ENCODE peak calls at places on chromosomes 7 and 10, in nine cellular contexts. One of them, this sample, is unnamed.
A peak's percentile ranks its signal among the peaks of the same experiment; 100 is the strongest.

GRCh38 chr10:24054421-24054820 is 154.5 kb upstream of the KIAA1217 start:
- DNase-seq in NCI-H1417: no peak
- DNase-seq in NCI-H226: no peak
- DNase-seq in lung: no peak
- DNase-seq in Calu3: no peak
- DNase-seq in stimulated activated CD4-positive, alpha-beta T cell treated with anti-CD3 and anti-CD28 coated beads, TNF-alpha, amount 100 ng/mL, for 4 hours: no peak
- DNase-seq in posterior vena cava: no peak
- DNase-seq in anterior cingulate cortex: no peak
- DNase-seq in colonic mucosa: no peak
- DNase-seq in this sample: no peak

GRCh38 chr10:133166828-133167692 is 7.0 kb downstream of the KNDC1 start:
- DNase-seq in Calu3: no peak
- DNase-seq in stimulated activated CD4-positive, alpha-beta T cell treated with anti-CD3 and anti-CD28 coated beads, TNF-alpha, amount 100 ng/mL, for 4 hours: no peak
- DNase-seq in posterior vena cava: peak; percentile 76
- DNase-seq in colonic mucosa: no peak
- DNase-seq in NCI-H226: no peak
- DNase-seq in anterior cingulate cortex: peak; percentile 58
- DNase-seq in lung: no peak
- DNase-seq in NCI-H1417: no peak
- DNase-seq in this sample: no peak

GRCh38 chr10:37948210-37948609 is 28.2 kb downstream of the ZNF25 start:
- DNase-seq in Calu3: no peak
- DNase-seq in posterior vena cava: no peak
- DNase-seq in stimulated activated CD4-positive, alpha-beta T cell treated with anti-CD3 and anti-CD28 coated beads, TNF-alpha, amount 100 ng/mL, for 4 hours: no peak
- DNase-seq in NCI-H226: no peak
- DNase-seq in NCI-H1417: no peak
- DNase-seq in anterior cingulate cortex: no peak
- DNase-seq in lung: no peak
- DNase-seq in colonic mucosa: no peak
- DNase-seq in this sample: no peak

GRCh38 chr10:62467509-62467908 is 93.3 kb downstream of the ZNF365 start:
- DNase-seq in colonic mucosa: no peak
- DNase-seq in Calu3: no peak
- DNase-seq in NCI-H1417: no peak
- DNase-seq in anterior cingulate cortex: no peak
- DNase-seq in lung: no peak
- DNase-seq in posterior vena cava: no peak
- DNase-seq in NCI-H226: no peak
- DNase-seq in stimulated activated CD4-positive, alpha-beta T cell treated with anti-CD3 and anti-CD28 coated beads, TNF-alpha, amount 100 ng/mL, for 4 hours: no peak
- DNase-seq in this sample: no peak

GRCh38 chr7:47327698-47328391 is 254.1 kb downstream of the TNS3 start:
- DNase-seq in colonic mucosa: peak; percentile 83
- DNase-seq in anterior cingulate cortex: peak; percentile 96
- DNase-seq in NCI-H226: peak; percentile 58
- DNase-seq in lung: peak; percentile 76
- DNase-seq in posterior vena cava: peak; percentile 94
- DNase-seq in stimulated activated CD4-positive, alpha-beta T cell treated with anti-CD3 and anti-CD28 coated beads, TNF-alpha, amount 100 ng/mL, for 4 hours: no peak
- DNase-seq in NCI-H1417: no peak
- DNase-seq in Calu3: peak; percentile 87
- DNase-seq in this sample: no peak

GRCh38 chr7:121081327-121081936 is 92.9 kb downstream of the CPED1 start:
- DNase-seq in colonic mucosa: no peak
- DNase-seq in posterior vena cava: no peak
- DNase-seq in NCI-H226: peak; percentile 45
- DNase-seq in anterior cingulate cortex: peak; percentile 46
- DNase-seq in NCI-H1417: peak; percentile 72
- DNase-seq in Calu3: no peak
- DNase-seq in stimulated activated CD4-positive, alpha-beta T cell treated with anti-CD3 and anti-CD28 coated beads, TNF-alpha, amount 100 ng/mL, for 4 hours: no peak
- DNase-seq in lung: no peak
- DNase-seq in this sample: peak; percentile 34

GRCh38 chr10:86102446-86102845 is 264.1 kb downstream of the GRID1 start:
- DNase-seq in stimulated activated CD4-positive, alpha-beta T cell treated with anti-CD3 and anti-CD28 coated beads, TNF-alpha, amount 100 ng/mL, for 4 hours: no peak
- DNase-seq in NCI-H1417: no peak
- DNase-seq in lung: no peak
- DNase-seq in anterior cingulate cortex: no peak
- DNase-seq in posterior vena cava: no peak
- DNase-seq in NCI-H226: no peak
- DNase-seq in Calu3: no peak
- DNase-seq in colonic mucosa: no peak
- DNase-seq in this sample: no peak

GRCh38 chr10:121984463-121984862 is 4.5 kb upstream of the TACC2 start:
- DNase-seq in NCI-H1417: no peak
- DNase-seq in NCI-H226: no peak
- DNase-seq in lung: no peak
- DNase-seq in posterior vena cava: no peak
- DNase-seq in anterior cingulate cortex: no peak
- DNase-seq in stimulated activated CD4-positive, alpha-beta T cell treated with anti-CD3 and anti-CD28 coated beads, TNF-alpha, amount 100 ng/mL, for 4 hours: no peak
- DNase-seq in colonic mucosa: no peak
- DNase-seq in Calu3: no peak
- DNase-seq in this sample: no peak

GRCh38 chr7:131626643-131627042 is 70.2 kb upstream of the PODXL start:
- DNase-seq in NCI-H226: no peak
- DNase-seq in stimulated activated CD4-positive, alpha-beta T cell treated with anti-CD3 and anti-CD28 coated beads, TNF-alpha, amount 100 ng/mL, for 4 hours: no peak
- DNase-seq in colonic mucosa: no peak
- DNase-seq in lung: no peak
- DNase-seq in posterior vena cava: no peak
- DNase-seq in anterior cingulate cortex: no peak
- DNase-seq in Calu3: no peak
- DNase-seq in NCI-H1417: no peak
- DNase-seq in this sample: no peak

GRCh38 chr7:113768256-113768847 is 150.5 kb downstream of the PPP1R3A start:
- DNase-seq in Calu3: no peak
- DNase-seq in NCI-H226: no peak
- DNase-seq in posterior vena cava: no peak
- DNase-seq in lung: no peak
- DNase-seq in NCI-H1417: no peak
- DNase-seq in anterior cingulate cortex: no peak
- DNase-seq in stimulated activated CD4-positive, alpha-beta T cell treated with anti-CD3 and anti-CD28 coated beads, TNF-alpha, amount 100 ng/mL, for 4 hours: no peak
- DNase-seq in colonic mucosa: no peak
- DNase-seq in this sample: no peak

GRCh38 chr7:106057962-106058901 is 53.9 kb downstream of the SYPL1 start:
- DNase-seq in NCI-H1417: peak; percentile 73
- DNase-seq in NCI-H226: no peak
- DNase-seq in anterior cingulate cortex: peak; percentile 96
- DNase-seq in stimulated activated CD4-positive, alpha-beta T cell treated with anti-CD3 and anti-CD28 coated beads, TNF-alpha, amount 100 ng/mL, for 4 hours: no peak
- DNase-seq in posterior vena cava: no peak
- DNase-seq in Calu3: peak; percentile 69
- DNase-seq in lung: peak; percentile 73
- DNase-seq in colonic mucosa: peak; percentile 77
- DNase-seq in this sample: no peak

GRCh38 chr7:65269150-65269856 is 104.4 kb upstream of the ZNF92 start:
- DNase-seq in Calu3: peak; percentile 83
- DNase-seq in anterior cingulate cortex: no peak
- DNase-seq in stimulated activated CD4-positive, alpha-beta T cell treated with anti-CD3 and anti-CD28 coated beads, TNF-alpha, amount 100 ng/mL, for 4 hours: no peak
- DNase-seq in colonic mucosa: peak; percentile 50
- DNase-seq in posterior vena cava: peak; percentile 81
- DNase-seq in NCI-H226: no peak
- DNase-seq in NCI-H1417: peak; percentile 99
- DNase-seq in lung: no peak
- DNase-seq in this sample: peak; percentile 62

GRCh38 chr10:19702215-19702614 is 114.0 kb upstream of the PLXDC2 start:
- DNase-seq in Calu3: no peak
- DNase-seq in NCI-H1417: no peak
- DNase-seq in stimulated activated CD4-positive, alpha-beta T cell treated with anti-CD3 and anti-CD28 coated beads, TNF-alpha, amount 100 ng/mL, for 4 hours: no peak
- DNase-seq in anterior cingulate cortex: no peak
- DNase-seq in lung: no peak
- DNase-seq in colonic mucosa: no peak
- DNase-seq in posterior vena cava: no peak
- DNase-seq in NCI-H226: peak; percentile 80
- DNase-seq in this sample: no peak

GRCh38 chr7:112951070-112951469 is 135.6 kb downstream of the GPR85 start:
- DNase-seq in NCI-H226: no peak
- DNase-seq in anterior cingulate cortex: no peak
- DNase-seq in lung: no peak
- DNase-seq in Calu3: no peak
- DNase-seq in NCI-H1417: no peak
- DNase-seq in stimulated activated CD4-positive, alpha-beta T cell treated with anti-CD3 and anti-CD28 coated beads, TNF-alpha, amount 100 ng/mL, for 4 hours: no peak
- DNase-seq in colonic mucosa: no peak
- DNase-seq in posterior vena cava: no peak
- DNase-seq in this sample: no peak

GRCh38 chr10:119521443-119522204 is 20.9 kb downstream of the RGS10 start:
- DNase-seq in Calu3: no peak
- DNase-seq in posterior vena cava: no peak
- DNase-seq in stimulated activated CD4-positive, alpha-beta T cell treated with anti-CD3 and anti-CD28 coated beads, TNF-alpha, amount 100 ng/mL, for 4 hours: no peak
- DNase-seq in colonic mucosa: no peak
- DNase-seq in anterior cingulate cortex: no peak
- DNase-seq in lung: no peak
- DNase-seq in NCI-H1417: no peak
- DNase-seq in NCI-H226: peak; percentile 52
- DNase-seq in this sample: no peak

GRCh38 chr10:100183482-100183881 is 2.3 kb downstream of the ERLIN1 start:
- DNase-seq in colonic mucosa: peak; percentile 72
- DNase-seq in Calu3: peak; percentile 3
- DNase-seq in NCI-H1417: no peak
- DNase-seq in NCI-H226: no peak
- DNase-seq in stimulated activated CD4-positive, alpha-beta T cell treated with anti-CD3 and anti-CD28 coated beads, TNF-alpha, amount 100 ng/mL, for 4 hours: no peak
- DNase-seq in anterior cingulate cortex: no peak
- DNase-seq in lung: no peak
- DNase-seq in posterior vena cava: no peak
- DNase-seq in this sample: no peak

GRCh38 chr10:108393111-108393510 is 1228.6 kb upstream of the SORCS1 start:
- DNase-seq in colonic mucosa: no peak
- DNase-seq in NCI-H226: no peak
- DNase-seq in lung: no peak
- DNase-seq in stimulated activated CD4-positive, alpha-beta T cell treated with anti-CD3 and anti-CD28 coated beads, TNF-alpha, amount 100 ng/mL, for 4 hours: no peak
- DNase-seq in anterior cingulate cortex: no peak
- DNase-seq in NCI-H1417: no peak
- DNase-seq in Calu3: no peak
- DNase-seq in posterior vena cava: no peak
- DNase-seq in this sample: no peak

GRCh38 chr10:78944658-78945333 is 124.0 kb upstream of the ZMIZ1 start:
- DNase-seq in stimulated activated CD4-positive, alpha-beta T cell treated with anti-CD3 and anti-CD28 coated beads, TNF-alpha, amount 100 ng/mL, for 4 hours: no peak
- DNase-seq in NCI-H1417: no peak
- DNase-seq in NCI-H226: peak; percentile 75
- DNase-seq in Calu3: no peak
- DNase-seq in posterior vena cava: peak; percentile 84
- DNase-seq in anterior cingulate cortex: peak; percentile 31
- DNase-seq in colonic mucosa: peak; percentile 45
- DNase-seq in lung: peak; percentile 46
- DNase-seq in this sample: no peak

GRCh38 chr7:46290374-46291061 is 369.4 kb upstream of the IGFBP3 start:
- DNase-seq in stimulated activated CD4-positive, alpha-beta T cell treated with anti-CD3 and anti-CD28 coated beads, TNF-alpha, amount 100 ng/mL, for 4 hours: no peak
- DNase-seq in NCI-H226: no peak
- DNase-seq in NCI-H1417: no peak
- DNase-seq in lung: no peak
- DNase-seq in Calu3: no peak
- DNase-seq in anterior cingulate cortex: no peak
- DNase-seq in posterior vena cava: no peak
- DNase-seq in colonic mucosa: no peak
- DNase-seq in this sample: no peak

GRCh38 chr10:84256510-84257342 is 11.9 kb downstream of the RGR start:
- DNase-seq in anterior cingulate cortex: peak; percentile 51
- DNase-seq in posterior vena cava: peak; percentile 89
- DNase-seq in stimulated activated CD4-positive, alpha-beta T cell treated with anti-CD3 and anti-CD28 coated beads, TNF-alpha, amount 100 ng/mL, for 4 hours: no peak
- DNase-seq in colonic mucosa: peak; percentile 62
- DNase-seq in Calu3: peak; percentile 65
- DNase-seq in NCI-H226: no peak
- DNase-seq in lung: peak; percentile 48
- DNase-seq in NCI-H1417: no peak
- DNase-seq in this sample: peak; percentile 16

GRCh38 chr10:44293842-44294241 is 91.1 kb downstream of the CXCL12 start:
- DNase-seq in stimulated activated CD4-positive, alpha-beta T cell treated with anti-CD3 and anti-CD28 coated beads, TNF-alpha, amount 100 ng/mL, for 4 hours: no peak
- DNase-seq in NCI-H1417: no peak
- DNase-seq in Calu3: no peak
- DNase-seq in posterior vena cava: no peak
- DNase-seq in colonic mucosa: no peak
- DNase-seq in NCI-H226: no peak
- DNase-seq in anterior cingulate cortex: no peak
- DNase-seq in lung: peak; percentile 81
- DNase-seq in this sample: no peak

GRCh38 chr10:75400769-75401568 is 595 bp downstream of the ZNF503 start:
- DNase-seq in stimulated activated CD4-positive, alpha-beta T cell treated with anti-CD3 and anti-CD28 coated beads, TNF-alpha, amount 100 ng/mL, for 4 hours: no peak
- DNase-seq in anterior cingulate cortex: no peak
- DNase-seq in NCI-H1417: peak; percentile 32
- DNase-seq in posterior vena cava: peak; percentile 90
- DNase-seq in Calu3: peak; percentile 70
- DNase-seq in lung: peak; percentile 58
- DNase-seq in colonic mucosa: peak; percentile 61
- DNase-seq in NCI-H226: peak; percentile 45
- DNase-seq in this sample: no peak

GRCh38 chr7:47518827-47519226 is 63.1 kb downstream of the TNS3 start:
- DNase-seq in lung: no peak
- DNase-seq in Calu3: no peak
- DNase-seq in NCI-H226: no peak
- DNase-seq in colonic mucosa: no peak
- DNase-seq in posterior vena cava: peak; percentile 84
- DNase-seq in NCI-H1417: no peak
- DNase-seq in stimulated activated CD4-positive, alpha-beta T cell treated with anti-CD3 and anti-CD28 coated beads, TNF-alpha, amount 100 ng/mL, for 4 hours: no peak
- DNase-seq in anterior cingulate cortex: no peak
- DNase-seq in this sample: no peak

GRCh38 chr10:78863121-78863520 is 205.6 kb upstream of the ZMIZ1 start:
- DNase-seq in posterior vena cava: no peak
- DNase-seq in Calu3: no peak
- DNase-seq in colonic mucosa: no peak
- DNase-seq in stimulated activated CD4-positive, alpha-beta T cell treated with anti-CD3 and anti-CD28 coated beads, TNF-alpha, amount 100 ng/mL, for 4 hours: no peak
- DNase-seq in lung: no peak
- DNase-seq in anterior cingulate cortex: no peak
- DNase-seq in NCI-H226: no peak
- DNase-seq in NCI-H1417: no peak
- DNase-seq in this sample: no peak

GRCh38 chr7:1846331-1847065 is 176.4 kb downstream of the ELFN1 start:
- DNase-seq in NCI-H1417: no peak
- DNase-seq in NCI-H226: no peak
- DNase-seq in lung: no peak
- DNase-seq in Calu3: no peak
- DNase-seq in stimulated activated CD4-positive, alpha-beta T cell treated with anti-CD3 and anti-CD28 coated beads, TNF-alpha, amount 100 ng/mL, for 4 hours: no peak
- DNase-seq in posterior vena cava: peak; percentile 73
- DNase-seq in anterior cingulate cortex: no peak
- DNase-seq in colonic mucosa: no peak
- DNase-seq in this sample: peak; percentile 1

GRCh38 chr7:21367081-21367480 is 60.8 kb upstream of the SP4 start:
- DNase-seq in colonic mucosa: no peak
- DNase-seq in anterior cingulate cortex: no peak
- DNase-seq in lung: no peak
- DNase-seq in Calu3: no peak
- DNase-seq in posterior vena cava: no peak
- DNase-seq in stimulated activated CD4-positive, alpha-beta T cell treated with anti-CD3 and anti-CD28 coated beads, TNF-alpha, amount 100 ng/mL, for 4 hours: no peak
- DNase-seq in NCI-H226: peak; percentile 72
- DNase-seq in NCI-H1417: peak; percentile 14
- DNase-seq in this sample: no peak

This sample was measured in T-helper 1 cell.